ENCODE peak calls at places on chromosome 17, in ten cellular contexts. U, S, T, E, B, F, G, J, L and D are unnamed samples.
A peak's percentile ranks its signal among the peaks of the same experiment; 100 is the strongest.

GRCh38 chr17:81924557-81925532 is 2.7 kb downstream of the MAFG start:
- DNase-seq in U (no peak), S (no peak), T (no peak), E (peak; percentile 62), B (peak; percentile 56), F (no peak), G (no peak), J (no peak), L (peak; percentile 65), D (no peak)

GRCh38 chr17:21034350-21035235 is 8.2 kb downstream of the USP22 start:
- DNase-seq in U (no peak), S (no peak), T (no peak), E (no peak), B (no peak), F (no peak), G (no peak), J (no peak), L (no peak), D (no peak)

GRCh38 chr17:39229274-39229913 is 3.6 kb upstream of the STAC2 start:
- DNase-seq in U (no peak), S (no peak), T (no peak), E (no peak), B (peak; percentile 91), F (peak; percentile 46), G (no peak), J (no peak), L (no peak), D (no peak)

GRCh38 chr17:73654241-73654640 is 10.0 kb upstream of the SDK2 start:
- DNase-seq in U (no peak), S (no peak), T (no peak), E (no peak), B (no peak), F (no peak), G (no peak), J (no peak), L (no peak), D (no peak)

GRCh38 chr17:8692916-8693315 is 51.7 kb downstream of the CCDC42 start:
- DNase-seq in U (no peak), S (no peak), T (no peak), E (no peak), B (no peak), F (no peak), G (no peak), J (no peak), L (no peak), D (no peak)

GRCh38 chr17:76958974-76959373 is 90.8 kb downstream of the MGAT5B start:
- DNase-seq in U (no peak), S (no peak), T (no peak), E (no peak), B (no peak), F (no peak), G (no peak), J (no peak), L (no peak), D (no peak)

GRCh38 chr17:40517981-40518380 is 16.6 kb upstream of the TNS4 start:
- DNase-seq in U (no peak), S (no peak), T (no peak), E (no peak), B (peak; percentile 67), F (no peak), G (no peak), J (no peak), L (peak; percentile 30), D (no peak)

GRCh38 chr17:40510328-40510648 is 8.9 kb upstream of the TNS4 start:
- DNase-seq in U (no peak), S (no peak), T (no peak), E (no peak), B (no peak), F (no peak), G (no peak), J (no peak), L (peak; percentile 96), D (no peak)

GRCh38 chr17:47254403-47254943 is 846 bp downstream of the ITGB3 start:
- DNase-seq in U (no peak), S (no peak), T (no peak), E (no peak), B (no peak), F (no peak), G (no peak), J (no peak), L (no peak), D (no peak)

GRCh38 chr17:47252766-47253512 is 688 bp upstream of the ITGB3 start:
- DNase-seq in U (no peak), S (no peak), T (no peak), E (no peak), B (no peak), F (no peak), G (no peak), J (no peak), L (no peak), D (no peak)

GRCh38 chr17:47252209-47252608 is 1.4 kb upstream of the ITGB3 start:
- DNase-seq in U (no peak), S (no peak), T (no peak), E (no peak), B (no peak), F (peak; percentile 33), G (no peak), J (no peak), L (no peak), D (no peak)

GRCh38 chr17:47251421-47251940 is 2.1 kb upstream of the ITGB3 start:
- DNase-seq in U (no peak), S (no peak), T (no peak), E (no peak), B (no peak), F (no peak), G (no peak), J (no peak), L (no peak), D (no peak)

GRCh38 chr17:47253541-47254402 is at the start of gene ITGB3:
- DNase-seq in U (no peak), S (peak; percentile 79), T (peak; percentile 74), E (peak; percentile 89), B (peak; percentile 81), F (peak; percentile 66), G (peak; percentile 65), J (no peak), L (peak; percentile 83), D (peak; percentile 75)
- TF ChIP-seq CTCF in U (peak; percentile 49), S (no peak), T (no peak), E (peak; percentile 53), B (peak; percentile 27), F (peak; percentile 67), G (peak; percentile 56), J (peak; percentile 52), L (peak; percentile 63), D (no peak)

GRCh38 chr17:59848778-59849177 is 44.0 kb downstream of the TUBD1 start:
- DNase-seq in U (no peak), S (peak; percentile 81), T (peak; percentile 74), E (no peak), B (peak; percentile 91), F (no peak), G (no peak), J (no peak), L (no peak), D (no peak)

GRCh38 chr17:59858167-59858790 is 34.5 kb downstream of the TUBD1 start:
- DNase-seq in U (no peak), S (no peak), T (peak; percentile 17), E (no peak), B (no peak), F (no peak), G (no peak), J (no peak), L (no peak), D (no peak)

GRCh38 chr17:59851431-59852375 is 41.0 kb downstream of the TUBD1 start:
- DNase-seq in U (no peak), S (peak; percentile 70), T (peak; percentile 47), E (no peak), B (no peak), F (peak; percentile 72), G (no peak), J (no peak), L (peak; percentile 90), D (no peak)

GRCh38 chr17:59856859-59857794 is 35.6 kb downstream of the TUBD1 start:
- DNase-seq in U (no peak), S (no peak), T (peak; percentile 25), E (no peak), B (no peak), F (no peak), G (no peak), J (no peak), L (peak; percentile 49), D (no peak)

GRCh38 chr17:59853168-59853918 is 39.4 kb downstream of the TUBD1 start:
- DNase-seq in U (no peak), S (peak; percentile 83), T (peak; percentile 91), E (peak; percentile 16), B (peak; percentile 40), F (peak; percentile 69), G (no peak), J (no peak), L (peak; percentile 100), D (peak; percentile 48)
- TF ChIP-seq CTCF in U (peak; percentile 21), S (peak; percentile 82), T (peak; percentile 55), E (peak; percentile 39), B (peak; percentile 22), F (peak; percentile 77), G (peak; percentile 61), J (peak; percentile 65), L (peak; percentile 67), D (peak; percentile 54)

GRCh38 chr17:3647769-3648540 is 11.4 kb downstream of the CTNS start:
- DNase-seq in U (no peak), S (peak; percentile 67), T (peak; percentile 72), E (peak; percentile 76), B (peak; percentile 57), F (peak; percentile 63), G (peak; percentile 54), J (no peak), L (peak; percentile 80), D (peak; percentile 73)
- TF ChIP-seq CTCF in U (peak; percentile 19), S (peak; percentile 41), T (peak; percentile 29), E (peak; percentile 60), B (peak; percentile 47), F (peak; percentile 78), G (peak; percentile 69), J (peak; percentile 76), L (peak; percentile 55), D (no peak)

GRCh38 chr17:20010886-20011402 is 1.8 kb downstream of the SPECC1 start:
- DNase-seq in U (no peak), S (no peak), T (no peak), E (no peak), B (no peak), F (no peak), G (no peak), J (no peak), L (no peak), D (no peak)

GRCh38 chr17:20010099-20010863 is 1.1 kb downstream of the SPECC1 start:
- DNase-seq in U (no peak), S (peak; percentile 20), T (peak; percentile 45), E (peak; percentile 58), B (peak; percentile 76), F (peak; percentile 63), G (no peak), J (no peak), L (peak; percentile 90), D (peak; percentile 29)

GRCh38 chr17:20008242-20009051 is 712 bp upstream of the SPECC1 start:
- DNase-seq in U (no peak), S (peak; percentile 28), T (no peak), E (peak; percentile 54), B (peak; percentile 43), F (no peak), G (no peak), J (no peak), L (peak; percentile 68), D (peak; percentile 11)

GRCh38 chr17:20009052-20009301 is 182 bp upstream of the SPECC1 start:
- DNase-seq in U (no peak), S (no peak), T (no peak), E (no peak), B (no peak), F (peak; percentile 45), G (no peak), J (no peak), L (no peak), D (no peak)

DNA sequence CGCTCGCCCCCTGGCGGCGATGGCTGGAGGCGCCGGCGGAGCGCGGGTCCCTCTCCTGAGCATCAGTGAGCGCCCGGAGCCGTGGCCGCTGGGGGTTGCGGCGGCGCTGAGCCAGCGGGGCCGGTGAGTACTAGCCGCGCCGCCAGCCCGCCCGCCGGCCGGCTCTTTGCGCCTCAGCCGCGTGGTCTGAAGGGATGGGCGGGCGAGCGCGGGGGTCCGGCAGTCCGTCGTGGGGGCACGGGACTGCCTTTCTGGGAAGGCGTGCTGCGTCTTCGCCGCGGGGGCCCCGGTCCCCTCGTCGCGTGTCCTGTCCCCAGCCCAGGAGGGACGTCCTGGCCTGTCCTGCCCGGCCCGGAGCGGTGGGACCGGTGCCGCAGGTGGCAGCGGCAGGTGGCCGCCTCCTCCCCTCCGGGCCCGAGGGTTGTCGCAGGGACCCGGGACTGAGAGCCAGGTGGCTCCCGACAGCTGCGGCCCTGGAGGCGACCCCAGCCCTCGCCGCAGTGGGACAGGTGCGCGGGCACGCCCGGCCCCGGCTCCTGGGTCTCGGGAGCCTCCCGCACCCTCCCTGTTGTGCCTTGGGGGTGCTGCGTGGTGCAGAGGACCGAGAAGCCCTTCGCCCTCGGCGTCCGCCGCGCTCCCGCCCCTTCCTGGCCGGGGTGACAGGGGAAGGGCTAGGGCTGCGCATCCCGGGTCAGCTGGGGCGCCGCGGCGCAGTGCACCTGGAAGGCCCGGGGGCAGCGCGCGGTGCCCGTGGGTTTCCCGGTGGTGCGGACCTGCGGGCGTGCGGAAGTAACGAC is at the start of gene SPECC1:
- DNase-seq in U (peak; percentile 50), S (peak; percentile 86), T (peak; percentile 89), E (peak; percentile 91), B (peak; percentile 88), F (no peak), G (peak; percentile 91), J (peak; percentile 65), L (peak; percentile 87), D (peak; percentile 96)
- TF ChIP-seq CTCF in U (no peak), S (no peak), T (peak; percentile 73), E (peak; percentile 89), B (peak; percentile 82), F (peak; percentile 99), G (peak; percentile 98), J (peak; percentile 86), L (peak; percentile 16), D (peak; percentile 60)